ENCODE peak calls at places on chromosomes 16 and 17, in four cellular contexts. F, Q, X and V are unnamed samples.

GRCh38 chr16:51151435-51151950 is 423 bp upstream of the SALL1 start:
- DNase-seq in F (no peak), Q (no peak), X (peak), V (peak)

GRCh38 chr16:66382966-66383299 is 16.4 kb downstream of the CDH5 start:
- DNase-seq in F (no peak), Q (no peak), X (no peak), V (no peak)

GRCh38 chr16:46972971-46973456 is 460 bp downstream of the DNAJA2 start:
- DNase-seq in F (peak), Q (peak), X (peak), V (peak)

GRCh38 chr16:84613408-84614071 is 4.3 kb downstream of the COTL1 start:
- DNase-seq in F (no peak), Q (no peak), X (no peak), V (no peak)

GRCh38 chr17:49146620-49147306 is 14.2 kb downstream of the B4GALNT2 start:
- DNase-seq in F (no peak), Q (no peak), X (no peak), V (no peak)

GRCh38 chr17:27477050-27477647 is 20.9 kb downstream of the KSR1 start:
- DNase-seq in F (no peak), Q (no peak), X (no peak), V (no peak)

GRCh38 chr17:28391401-28391800 is 14.6 kb downstream of the SLC46A1 start:
- DNase-seq in F (no peak), Q (no peak), X (no peak), V (no peak)

GRCh38 chr16:11177578-11178130 is 78.3 kb downstream of the SOCS1 start:
- DNase-seq in F (no peak), Q (no peak), X (no peak), V (no peak)